ENCODE peak calls at places on chromosomes 2 and 18, in six cellular contexts. F is transverse colon, E is ovary, O is K562, D is uterus, G is spleen. Z is an unnamed sample.

GRCh38 chr18:77106331-77106730 is 26.3 kb downstream of the MBP start:
- DNase-seq in F (no peak), O (peak; percentile 13), D (no peak), E (no peak), G (no peak), Z (no peak)

GRCh38 chr2:117523267-117523666 is 291.2 kb upstream of the DDX18 start:
- DNase-seq in O (no peak), G (no peak), E (peak; percentile 21), F (peak; percentile 93), D (peak; percentile 17), Z (peak; percentile 88)

GRCh38 chr2:112881217-112882000 is 29.6 kb upstream of the IL37 start:
- DNase-seq in E (no peak), G (peak; percentile 70), O (peak; percentile 47), F (no peak), D (no peak), Z (no peak)

GRCh38 chr2:67463810-67464209 is 66.7 kb downstream of the ETAA1 start:
- DNase-seq in G (no peak), D (no peak), O (no peak), F (no peak), E (no peak), Z (no peak)

GRCh38 chr2:75277111-75277510 is 77.8 kb upstream of the TACR1 start:
- DNase-seq in O (no peak), D (no peak), G (no peak), F (no peak), E (no peak), Z (no peak)

GRCh38 chr18:68948622-68949021 is 150.7 kb downstream of the CCDC102B start:
- DNase-seq in O (no peak), G (no peak), D (no peak), E (no peak), F (no peak), Z (no peak)

GRCh38 chr18:23943903-23944624 is 70.5 kb upstream of the TTC39C start:
- DNase-seq in O (no peak), G (no peak), E (no peak), D (no peak), F (no peak), Z (no peak)

GRCh38 chr18:48894266-48894600 is 56.5 kb downstream of the SMAD7 start:
- DNase-seq in E (no peak), D (no peak), G (peak; percentile 42), F (no peak), O (no peak), Z (no peak)

GRCh38 chr2:24124003-24124585 is 825 bp downstream of the FAM228B start:
- DNase-seq in G (no peak), D (no peak), F (no peak), E (no peak), O (no peak), Z (no peak)

GRCh38 chr18:59897321-59897954 is 2.4 kb upstream of the PMAIP1 start:
- DNase-seq in D (no peak), F (no peak), O (no peak), E (no peak), G (no peak), Z (no peak)

GRCh38 chr18:59898609-59899297 is 1.0 kb upstream of the PMAIP1 start:
- DNase-seq in E (no peak), O (no peak), D (no peak), F (no peak), G (peak; percentile 79), Z (no peak)

GRCh38 chr18:59898093-59898492 is 1.7 kb upstream of the PMAIP1 start:
- DNase-seq in E (no peak), G (no peak), O (no peak), F (no peak), D (no peak), Z (no peak)

GRCh38 chr18:59900222-59901128 is 679 bp downstream of the PMAIP1 start:
- DNase-seq in G (peak; percentile 85), O (peak; percentile 49), E (no peak), D (peak; percentile 16), F (peak; percentile 64), Z (peak; percentile 11)

GRCh38 chr18:59899298-59900221 is at the start of gene PMAIP1:
- DNase-seq in D (peak; percentile 78), O (peak; percentile 87), G (peak; percentile 96), F (peak; percentile 92), E (peak; percentile 83), Z (peak; percentile 79)
- TF ChIP-seq POLR2A in D (peak; percentile 80), O (peak; percentile 90), G (peak; percentile 18), F (peak; percentile 94), E (peak; percentile 51), Z (peak; percentile 94)

DNA sequence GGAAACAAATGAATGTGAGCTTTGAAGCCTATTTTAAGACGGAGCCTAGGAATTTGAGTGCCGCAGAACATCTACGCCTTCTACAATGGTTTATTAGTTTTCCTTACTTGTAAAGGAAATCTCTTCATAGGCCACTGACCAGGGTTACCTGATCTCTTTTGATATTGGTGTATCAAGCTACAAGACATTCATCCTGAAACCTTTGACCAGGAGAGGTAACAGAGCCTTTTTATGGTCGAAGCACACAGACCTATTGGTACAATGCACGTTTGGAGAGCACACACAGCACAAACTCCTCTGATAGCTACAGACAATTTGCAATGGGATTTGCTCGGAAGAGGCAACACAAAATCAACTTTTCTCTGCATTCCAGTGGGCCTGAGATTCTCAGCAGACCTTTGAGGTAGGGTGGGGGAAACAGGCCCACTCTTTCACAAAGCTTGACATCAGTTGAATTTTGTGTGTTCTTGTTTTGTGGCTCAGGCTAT is 12.8 kb downstream of the MYCN start:
- DNase-seq in G (no peak), O (no peak), E (no peak), D (no peak), F (no peak), Z (no peak)
- H3K27me3 ChIP-seq in G (peaks cover 10% of the 10 kb centered on the region), O (peaks cover 9% of the 10 kb centered on the region), E (no peaks in the 10 kb centered on the region), D (no peaks in the 10 kb centered on the region), F (no peaks in the 10 kb centered on the region), Z (no peaks in the 10 kb centered on the region)

DNA sequence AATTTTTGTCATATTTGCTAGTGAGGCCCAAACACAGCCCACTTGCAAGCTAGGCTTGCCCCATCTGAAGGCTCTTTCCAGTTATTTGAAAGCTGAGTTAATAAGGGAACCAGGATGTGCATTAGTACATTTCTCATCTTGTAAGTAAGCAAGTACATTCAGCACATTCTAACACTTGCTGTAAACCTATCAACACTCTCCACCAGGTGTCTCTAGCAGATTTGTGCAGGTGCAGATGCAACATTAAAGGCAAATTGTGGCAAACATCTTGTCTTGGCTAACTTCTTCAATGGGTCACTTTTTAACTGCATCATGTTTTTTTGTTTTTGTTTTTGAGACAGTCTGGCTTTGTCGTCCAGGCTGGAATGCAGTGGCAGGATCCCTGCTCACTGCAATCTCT is 25.3 kb upstream of the MFSD6 start:
- DNase-seq in F (no peak), O (peak; percentile 35), D (no peak), G (no peak), E (no peak), Z (peak; percentile 35)
- TF ChIP-seq CTCF in F (peak; percentile 84), O (peak; percentile 66), D (peak; percentile 46), G (peak; percentile 61), E (no peak), Z (peak; percentile 49)

GRCh38 chr2:26344581-26345283 is 1.2 kb upstream of the SELENOI start:
- DNase-seq in O (peak; percentile 55), G (no peak), D (peak; percentile 22), F (peak; percentile 51), E (peak; percentile 40), Z (peak; percentile 15)
- TF ChIP-seq POLR2A in O (no peak), G (no peak), D (no peak), F (no peak), E (no peak), Z (no peak)

GRCh38 chr2:173553589-173553988 is 198.9 kb downstream of the CDCA7 start:
- DNase-seq in E (no peak), F (peak; percentile 66), D (no peak), G (no peak), O (no peak), Z (no peak)
- H3K27me3 ChIP-seq in E (no peaks in the 10 kb centered on the region), F (no peaks in the 10 kb centered on the region), D (no peaks in the 10 kb centered on the region), G (peaks cover 25% of the 10 kb centered on the region), O (peaks cover 6% of the 10 kb centered on the region), Z (no peaks in the 10 kb centered on the region)

DNA sequence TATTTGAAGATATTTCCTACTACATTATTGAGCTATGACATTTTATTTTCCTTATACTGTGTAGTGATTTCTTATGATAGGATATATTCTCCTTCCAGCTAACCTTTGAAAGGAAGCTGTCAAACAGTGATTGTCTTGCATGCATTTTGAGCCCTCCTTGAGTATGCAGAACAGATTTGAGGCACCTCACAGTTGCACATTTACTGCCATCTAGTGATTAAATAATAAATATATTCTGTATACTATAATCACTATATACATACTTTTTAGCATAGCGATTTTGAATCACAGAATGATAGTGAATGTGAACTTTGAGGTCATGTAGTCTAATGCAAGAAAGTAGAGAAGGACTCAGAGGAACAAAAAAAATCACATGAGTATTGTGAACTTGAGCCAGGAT is 268.4 kb upstream of the CDH19 start:
- DNase-seq in E (no peak), D (no peak), F (no peak), G (no peak), O (no peak), Z (no peak)
- TF ChIP-seq CTCF in E (no peak), D (no peak), F (no peak), G (no peak), O (no peak), Z (peak; percentile 19)